ENCODE peak calls at places on chromosomes 13 and 19, in ten cellular contexts. B is colonic mucosa, L is WERI-Rb-1, R is Peyer's patch, W is mesendoderm, P is endothelial cell of umbilical vein, E is aorta, H is HAP-1, J is trophoblast cell, X is uterus. N is an unnamed sample. For H3K36me3, the result is how much of the 10 kb centered on the place peaks cover.

GRCh38 chr19:41376241-41376997 is at the start of gene TMEM91:
- DNase-seq in B (peak), L (peak), R (peak), W (peak), P (peak), E (peak), H (no peak), J (peak), X (peak), N (no peak)

GRCh38 chr19:28793391-28794168 is 419.4 kb downstream of the UQCRFS1 start:
- DNase-seq in B (no peak), L (no peak), R (no peak), W (peak), P (no peak), E (no peak), H (no peak), J (no peak), X (no peak), N (no peak)

GRCh38 chr19:51246153-51246552 is 4.7 kb upstream of the SIGLECL1 start:
- DNase-seq in B (no peak), L (no peak), R (no peak), W (no peak), P (no peak), E (no peak), H (no peak), J (peak), X (no peak), N (no peak)

GRCh38 chr13:33283195-33283910 is 2.2 kb downstream of the STARD13 start:
- DNase-seq in B (no peak), L (no peak), R (no peak), W (no peak), P (peak), E (no peak), H (no peak), J (peak), X (no peak), N (no peak)

GRCh38 chr19:44856438-44857083 is 10.5 kb downstream of the NECTIN2 start:
- DNase-seq in B (no peak), L (no peak), R (no peak), W (no peak), P (peak), E (no peak), H (no peak), J (no peak), X (no peak), N (no peak)

GRCh38 chr13:32026619-32027018 is 5.0 kb upstream of the FRY start:
- DNase-seq in B (no peak), L (no peak), R (no peak), W (no peak), P (no peak), E (no peak), H (no peak), J (no peak), X (no peak), N (no peak)

GRCh38 chr13:38866649-38867048 is 124.0 kb downstream of the STOML3 start:
- DNase-seq in B (no peak), L (no peak), R (no peak), W (no peak), P (no peak), E (no peak), H (no peak), J (peak), X (no peak), N (no peak)

GRCh38 chr19:58509731-58510083 is 2.1 kb downstream of the SLC27A5 start:
- DNase-seq in B (no peak), L (no peak), R (no peak), W (no peak), P (no peak), E (no peak), H (no peak), J (no peak), X (no peak), N (no peak)

GRCh38 chr19:6467384-6467783 is 3.3 kb downstream of the CRB3 start:
- DNase-seq in B (no peak), L (no peak), R (no peak), W (no peak), P (no peak), E (no peak), H (no peak), J (no peak), X (no peak), N (no peak)

GRCh38 chr19:35150445-35150844 is 4.1 kb upstream of the FXYD5 start:
- DNase-seq in B (no peak), L (no peak), R (no peak), W (no peak), P (no peak), E (no peak), H (no peak), J (no peak), X (no peak), N (no peak)

GRCh38 chr13:110352735-110353134 is 45.7 kb downstream of the COL4A2 start:
- DNase-seq in B (peak), L (peak), R (no peak), W (no peak), P (no peak), E (no peak), H (peak), J (no peak), X (no peak), N (no peak)

GRCh38 chr13:51342706-51343105 is 3.2 kb downstream of the SERPINE3 start:
- DNase-seq in B (no peak), L (no peak), R (no peak), W (no peak), P (no peak), E (no peak), H (no peak), J (peak), X (no peak), N (no peak)

GRCh38 chr19:6811906-6812305 is 39.4 kb downstream of the VAV1 start:
- DNase-seq in B (no peak), L (peak), R (no peak), W (peak), P (peak), E (no peak), H (peak), J (peak), X (no peak), N (peak)

GRCh38 chr13:25840931-25841330 is 210.9 kb downstream of the SHISA2 start:
- DNase-seq in B (no peak), L (no peak), R (no peak), W (peak), P (no peak), E (no peak), H (no peak), J (no peak), X (no peak), N (no peak)

GRCh38 chr19:38265213-38265861 is 964 bp downstream of the SPINT2 start:
- DNase-seq in B (peak), L (no peak), R (no peak), W (peak), P (no peak), E (no peak), H (no peak), J (peak), X (no peak), N (peak)

GRCh38 chr13:83184819-83185218 is 697.5 kb downstream of the SLITRK1 start:
- DNase-seq in B (no peak), L (no peak), R (no peak), W (no peak), P (no peak), E (no peak), H (no peak), J (peak), X (no peak), N (no peak)

GRCh38 chr19:49808762-49809154 is 4.3 kb downstream of the FUZ start:
- DNase-seq in B (peak), L (peak), R (peak), W (peak), P (peak), E (peak), H (peak), J (peak), X (peak), N (peak)
- H3K4me3 ChIP-seq in B (peak), L (peak), R (peak), W (no peak), P (peak), E (peak), H (no peak), J (peak), X (peak), N (peak)

GRCh38 chr19:10112037-10112751 is 701 bp downstream of the P2RY11 start:
- DNase-seq in B (no peak), L (no peak), R (peak), W (peak), P (no peak), E (no peak), H (no peak), J (peak), X (no peak), N (no peak)
- H3K36me3 ChIP-seq in B (under half), L (half or more), R (half or more), W (under half), P (under half), E (under half), H (half or more), J (half or more), X (under half), N (under half)

DNA sequence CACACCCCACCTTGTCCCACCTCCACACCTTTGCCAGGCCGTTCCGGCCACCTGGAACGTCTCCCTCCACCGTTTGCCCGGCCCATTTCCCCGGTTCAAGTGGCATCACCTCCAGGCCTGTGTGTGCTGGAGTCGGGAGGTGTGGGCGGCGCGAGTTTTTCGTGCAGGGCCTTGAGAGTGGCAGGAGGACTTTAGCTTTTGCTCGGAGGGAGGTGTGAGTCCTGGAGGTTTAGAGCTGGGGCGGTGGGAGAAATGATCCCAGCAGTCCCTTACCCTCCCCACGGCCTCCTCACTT is 4.3 kb upstream of the PALM start:
- DNase-seq in B (no peak), L (no peak), R (no peak), W (no peak), P (no peak), E (no peak), H (no peak), J (no peak), X (no peak), N (no peak)
- H3K4me3 ChIP-seq in B (no peak), L (no peak), R (no peak), W (no peak), P (no peak), E (no peak), H (peak), J (no peak), X (no peak), N (no peak)

GRCh38 chr13:79365981-79366380 is 40.1 kb downstream of the RBM26 start:
- DNase-seq in B (no peak), L (no peak), R (no peak), W (no peak), P (no peak), E (no peak), H (no peak), J (no peak), X (no peak), N (no peak)
- H3K36me3 ChIP-seq in B (under half), L (under half), R (half or more), W (under half), P (under half), E (under half), H (half or more), J (under half), X (under half), N (under half)